ENCODE peak calls at places on chromosome 9, in four cellular contexts. One of them, this sample, is unnamed.

GRCh38 chr9:114156311-114156657 is 947 bp downstream of the COL27A1 start:
- DNase-seq in HL-60: peak
- DNase-seq in GM12878: no peak
- DNase-seq in K562: no peak
- DNase-seq in this sample: no peak

GRCh38 chr9:136374183-136374575 is 710 bp upstream of the CARD9 start:
- DNase-seq in HL-60: no peak
- DNase-seq in GM12878: no peak
- DNase-seq in K562: no peak
- DNase-seq in this sample: no peak

GRCh38 chr9:132486706-132487350 is 76.8 kb downstream of the CFAP77 start:
- DNase-seq in HL-60: no peak
- DNase-seq in GM12878: no peak
- DNase-seq in K562: no peak
- DNase-seq in this sample: peak

GRCh38 chr9:13661014-13661413 is 381.5 kb upstream of the MPDZ start:
- DNase-seq in HL-60: no peak
- DNase-seq in GM12878: no peak
- DNase-seq in K562: no peak
- DNase-seq in this sample: no peak

GRCh38 chr9:95494022-95494415 is 22.8 kb downstream of the PTCH1 start:
- DNase-seq in HL-60: no peak
- DNase-seq in GM12878: no peak
- DNase-seq in K562: no peak
- DNase-seq in this sample: no peak

GRCh38 chr9:108282872-108283271 is 572.9 kb downstream of the ACTL7B start:
- DNase-seq in HL-60: no peak
- DNase-seq in GM12878: no peak
- DNase-seq in K562: no peak
- DNase-seq in this sample: no peak

GRCh38 chr9:127684576-127684975 is 22.2 kb upstream of the CFAP157 start:
- DNase-seq in HL-60: no peak
- DNase-seq in GM12878: no peak
- DNase-seq in K562: no peak
- DNase-seq in this sample: no peak

GRCh38 chr9:81578606-81579005 is 110.7 kb downstream of the TLE1 start:
- DNase-seq in HL-60: no peak
- DNase-seq in GM12878: no peak
- DNase-seq in K562: no peak
- DNase-seq in this sample: no peak

GRCh38 chr9:134403682-134404301 is 77.5 kb downstream of the RXRA start:
- DNase-seq in HL-60: peak
- DNase-seq in GM12878: no peak
- DNase-seq in K562: peak
- DNase-seq in this sample: peak

GRCh38 chr9:120920495-120921178 is 6.0 kb downstream of the TRAF1 start:
- DNase-seq in HL-60: no peak
- DNase-seq in GM12878: no peak
- DNase-seq in K562: no peak
- DNase-seq in this sample: no peak

GRCh38 chr9:14372437-14373318 is 58.7 kb upstream of the NFIB start:
- DNase-seq in HL-60: no peak
- DNase-seq in GM12878: no peak
- DNase-seq in K562: peak
- DNase-seq in this sample: no peak

GRCh38 chr9:33263131-33263935 is 1.2 kb downstream of the BAG1 start:
- DNase-seq in HL-60: peak
- DNase-seq in GM12878: no peak
- DNase-seq in K562: no peak
- DNase-seq in this sample: no peak
- TF ChIP-seq SPI1 in HL-60: no peak
- TF ChIP-seq SPI1 in GM12878: no peak
- TF ChIP-seq SPI1 in K562: no peak
- TF ChIP-seq SPI1 in this sample: no peak

DNA sequence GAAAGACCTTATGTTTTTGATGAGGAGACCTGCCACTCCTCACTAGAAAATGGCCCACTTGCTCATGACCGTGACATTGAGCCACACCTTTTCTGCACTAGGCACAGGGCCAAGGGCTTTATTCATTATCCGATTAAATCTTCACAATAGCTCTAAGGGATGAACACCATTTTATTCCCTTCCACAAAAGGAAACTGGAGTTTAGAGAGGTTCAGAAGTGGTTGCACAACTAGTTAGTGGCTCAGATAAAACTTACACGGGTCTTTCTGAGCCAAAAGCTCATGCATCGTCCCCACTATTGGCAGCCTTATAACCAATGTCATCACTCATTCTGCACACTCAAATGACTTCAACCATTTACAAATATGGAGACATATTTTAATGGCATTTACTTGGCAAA is 39.4 kb downstream of the SUSD1 start:
- DNase-seq in HL-60: no peak
- DNase-seq in GM12878: no peak
- DNase-seq in K562: no peak
- DNase-seq in this sample: no peak
- TF ChIP-seq SPI1 in HL-60: no peak
- TF ChIP-seq SPI1 in GM12878: no peak
- TF ChIP-seq SPI1 in K562: no peak
- TF ChIP-seq SPI1 in this sample: no peak

GRCh38 chr9:70003786-70004185 is 39.9 kb upstream of the MAMDC2 start:
- DNase-seq in HL-60: no peak
- DNase-seq in GM12878: no peak
- DNase-seq in K562: no peak
- DNase-seq in this sample: no peak
- TF ChIP-seq SPI1 in HL-60: no peak
- TF ChIP-seq SPI1 in GM12878: no peak
- TF ChIP-seq SPI1 in K562: no peak
- TF ChIP-seq SPI1 in this sample: no peak

GRCh38 chr9:21965401-21965951 is 28.7 kb downstream of the CDKN2A start:
- DNase-seq in HL-60: no peak
- DNase-seq in GM12878: no peak
- DNase-seq in K562: no peak
- DNase-seq in this sample: peak

GRCh38 chr9:21967707-21968106 is 26.5 kb downstream of the CDKN2A start:
- DNase-seq in HL-60: no peak
- DNase-seq in GM12878: no peak
- DNase-seq in K562: no peak
- DNase-seq in this sample: no peak

GRCh38 chr9:21964925-21965385 is 29.2 kb downstream of the CDKN2A start:
- DNase-seq in HL-60: no peak
- DNase-seq in GM12878: no peak
- DNase-seq in K562: no peak
- DNase-seq in this sample: no peak

GRCh38 chr9:21967169-21967568 is 27.0 kb downstream of the CDKN2A start:
- DNase-seq in HL-60: no peak
- DNase-seq in GM12878: no peak
- DNase-seq in K562: no peak
- DNase-seq in this sample: no peak

GRCh38 chr9:21966140-21966851 is 27.9 kb downstream of the CDKN2A start:
- DNase-seq in HL-60: no peak
- DNase-seq in GM12878: no peak
- DNase-seq in K562: no peak
- DNase-seq in this sample: no peak
- TF ChIP-seq SPI1 in HL-60: no peak
- TF ChIP-seq SPI1 in GM12878: no peak
- TF ChIP-seq SPI1 in K562: no peak
- TF ChIP-seq SPI1 in this sample: no peak

DNA sequence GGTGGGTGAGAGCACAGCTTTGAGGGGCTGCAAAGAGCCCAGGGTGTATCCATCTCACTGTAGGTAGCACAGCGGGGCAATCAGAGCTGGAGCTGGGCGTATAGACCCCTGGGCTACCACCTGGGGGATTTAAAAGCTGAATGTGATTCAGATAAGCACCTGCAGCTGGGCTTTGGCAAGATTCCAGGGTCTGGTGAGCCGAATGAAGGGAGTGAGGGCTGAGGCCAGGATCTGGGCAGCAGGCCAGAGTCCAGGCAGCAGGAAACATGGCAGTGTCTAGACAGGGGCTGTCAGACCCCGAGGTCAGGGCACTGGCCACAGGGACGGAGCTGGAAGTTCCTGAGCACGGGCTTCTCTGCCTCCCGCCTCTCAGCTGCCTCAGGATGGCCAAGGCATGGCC is 8.7 kb downstream of the ASS1 start:
- DNase-seq in HL-60: no peak
- DNase-seq in GM12878: no peak
- DNase-seq in K562: peak
- DNase-seq in this sample: no peak
- TF ChIP-seq SPI1 in HL-60: no peak
- TF ChIP-seq SPI1 in GM12878: no peak
- TF ChIP-seq SPI1 in K562: no peak
- TF ChIP-seq SPI1 in this sample: no peak

This sample was measured in GM12891.